ENCODE peak calls at places on chromosomes 3 and 15, in ten cellular contexts. T, A, J, D, I, W, S, Q, P and O are unnamed samples.
A peak's percentile ranks its signal among the peaks of the same experiment; 100 is the strongest.

GRCh38 chr3:188286087-188286513 is 132.1 kb downstream of the LPP start:
- DNase-seq in S (no peak), W (no peak), P (no peak), Q (no peak), D (no peak), T (no peak), J (peak; percentile 52), I (peak; percentile 60), A (no peak), O (peak; percentile 77)

GRCh38 chr3:5791558-5791957 is 604.1 kb downstream of the EDEM1 start:
- DNase-seq in W (no peak), A (no peak), S (no peak), D (no peak), Q (no peak), J (peak; percentile 58), I (no peak), P (no peak), T (no peak), O (no peak)

GRCh38 chr3:119388577-119388976 is 74.8 kb downstream of the TMEM39A start:
- DNase-seq in P (no peak), Q (no peak), S (no peak), J (no peak), A (no peak), D (no peak), T (peak; percentile 20), W (peak; percentile 30), I (no peak), O (no peak)

GRCh38 chr3:20245781-20246180 is 59.8 kb upstream of the SGO1 start:
- DNase-seq in W (no peak), P (no peak), J (peak; percentile 4), D (no peak), Q (no peak), A (no peak), S (no peak), T (no peak), I (no peak), O (no peak)

GRCh38 chr3:123312331-123313265 is 110.9 kb downstream of the SEC22A start:
- DNase-seq in J (no peak), Q (no peak), W (no peak), A (no peak), S (no peak), I (no peak), D (no peak), T (no peak), P (no peak), O (no peak)

GRCh38 chr15:92896543-92896942 is 3.6 kb upstream of the CHD2 start:
- DNase-seq in W (no peak), P (no peak), T (no peak), I (no peak), S (no peak), J (no peak), D (no peak), Q (no peak), A (no peak), O (no peak)

GRCh38 chr3:188946837-188947236 is 224.9 kb upstream of the TPRG1 start:
- DNase-seq in P (no peak), I (peak; percentile 68), D (no peak), J (no peak), S (no peak), Q (no peak), T (no peak), A (no peak), W (no peak), O (no peak)

GRCh38 chr3:194468086-194468485 is 18.7 kb downstream of the ATP13A3 start:
- DNase-seq in T (no peak), D (no peak), P (no peak), I (no peak), A (no peak), J (no peak), S (no peak), Q (no peak), W (no peak), O (no peak)

GRCh38 chr15:35060591-35060990 is 24.5 kb downstream of the NANOGP8 start:
- DNase-seq in D (no peak), P (no peak), S (no peak), J (no peak), I (no peak), W (no peak), Q (no peak), T (no peak), A (no peak), O (no peak)

GRCh38 chr3:167575000-167575399 is 78.7 kb downstream of the WDR49 start:
- DNase-seq in D (no peak), P (no peak), Q (no peak), A (no peak), J (no peak), S (no peak), I (no peak), W (no peak), T (no peak), O (no peak)

GRCh38 chr15:84669726-84670125 is 11.7 kb upstream of the NMB start:
- DNase-seq in P (no peak), S (no peak), A (no peak), I (no peak), T (no peak), D (no peak), J (no peak), W (no peak), Q (no peak), O (no peak)

GRCh38 chr3:6142707-6143106 is 718.2 kb upstream of the GRM7 start:
- DNase-seq in P (no peak), D (no peak), W (no peak), T (no peak), J (no peak), Q (no peak), A (no peak), I (no peak), S (no peak), O (no peak)

GRCh38 chr15:94335616-94336015 is 104.3 kb downstream of the MCTP2 start:
- DNase-seq in Q (no peak), W (no peak), I (no peak), T (no peak), J (no peak), D (no peak), P (no peak), A (no peak), S (no peak), O (no peak)

GRCh38 chr15:80059786-80060489 is 462 bp downstream of the ZFAND6 start:
- DNase-seq in D (peak; percentile 91), W (peak; percentile 76), T (peak; percentile 59), Q (no peak), S (peak; percentile 27), I (no peak), J (peak; percentile 62), A (peak; percentile 46), P (no peak), O (peak; percentile 66)
- H3K4me1 ChIP-seq in D (peaks cover 7% of the 10 kb centered on the region), W (peaks cover 4% of the 10 kb centered on the region), T (peaks cover 26% of the 10 kb centered on the region), Q (peaks cover 26% of the 10 kb centered on the region), S (peaks cover 7% of the 10 kb centered on the region), I (peaks cover 3% of the 10 kb centered on the region), J (peaks cover 29% of the 10 kb centered on the region), A (peaks cover 35% of the 10 kb centered on the region), P (no peaks in the 10 kb centered on the region), O (peaks cover 12% of the 10 kb centered on the region)

GRCh38 chr3:105868745-105869530 is at the start of gene CBLB:
- DNase-seq in W (peak; percentile 96), Q (peak; percentile 97), D (peak; percentile 89), S (peak; percentile 77), T (peak; percentile 93), J (peak; percentile 92), A (peak; percentile 95), I (peak; percentile 91), P (peak; percentile 96), O (peak; percentile 95)
- TF ChIP-seq POLR2A in W (peak; percentile 54), Q (no peak), D (peak; percentile 54), S (peak; percentile 67), T (peak; percentile 87), J (peak; percentile 80), A (peak; percentile 73), I (peak; percentile 79), P (peak; percentile 43), O (peak; percentile 78)

GRCh38 chr3:55485208-55485791 is 1.8 kb downstream of the WNT5A start:
- DNase-seq in A (peak; percentile 75), J (peak; percentile 68), P (peak; percentile 85), W (peak; percentile 85), I (peak; percentile 70), Q (no peak), S (no peak), D (peak; percentile 65), T (peak; percentile 83), O (peak; percentile 56)
- H3K4me1 ChIP-seq in A (peaks cover 71% of the 10 kb centered on the region), J (peaks cover 4% of the 10 kb centered on the region), P (peaks cover 28% of the 10 kb centered on the region), W (peaks cover 30% of the 10 kb centered on the region), I (peaks cover 10% of the 10 kb centered on the region), Q (peaks cover 60% of the 10 kb centered on the region), S (peaks cover 3% of the 10 kb centered on the region), D (peaks cover 3% of the 10 kb centered on the region), T (peaks cover 74% of the 10 kb centered on the region), O (peaks cover 37% of the 10 kb centered on the region)

DNA sequence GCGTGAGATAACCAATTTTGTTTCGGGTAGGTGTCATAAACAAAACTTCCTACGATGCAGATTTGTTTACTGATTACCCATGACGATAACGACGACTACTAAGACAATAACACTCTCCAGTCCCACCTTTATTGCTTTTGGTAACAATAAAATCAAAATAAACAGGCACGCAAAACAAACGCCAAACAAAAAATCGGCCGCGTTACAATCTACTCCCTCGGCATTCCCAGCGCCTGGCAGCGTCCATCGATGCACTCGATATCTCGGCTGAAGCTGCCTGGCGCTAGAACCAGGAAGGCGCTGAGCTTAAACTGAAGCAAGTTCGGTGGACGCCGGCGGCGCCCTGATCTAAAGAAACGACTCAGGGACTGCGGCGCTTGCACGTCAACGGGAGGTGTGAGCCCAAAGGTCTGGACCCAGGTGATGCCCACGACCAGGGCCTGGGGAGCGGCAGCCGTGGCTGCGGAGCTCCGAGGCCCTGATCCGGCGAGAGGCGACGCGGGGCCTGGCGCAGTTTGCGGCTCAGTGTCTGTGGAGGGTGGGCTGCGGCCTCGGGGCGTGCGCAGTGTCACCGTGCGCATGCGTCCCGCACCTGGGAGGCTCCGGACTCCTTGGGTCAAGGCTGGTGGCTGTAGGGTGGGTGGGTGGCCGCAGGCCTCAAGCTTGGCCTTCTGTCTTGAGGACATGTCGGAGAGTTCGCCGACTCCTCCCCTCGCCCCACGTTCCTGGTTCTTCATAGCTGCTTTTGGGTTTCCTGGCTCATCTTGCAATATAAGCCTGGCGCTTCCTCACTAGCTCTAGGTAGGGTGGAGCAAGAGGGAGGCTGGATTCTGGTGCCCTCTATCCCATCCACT is at the start of gene RSRC1:
- DNase-seq in P (peak; percentile 94), J (peak; percentile 93), I (peak; percentile 78), Q (no peak), S (no peak), W (peak; percentile 86), T (peak; percentile 89), A (peak; percentile 90), D (peak; percentile 86), O (peak; percentile 86)
- TF ChIP-seq POLR2A in P (no peak), J (peak; percentile 81), I (no peak), Q (no peak), S (peak; percentile 95), W (no peak), T (peak; percentile 61), A (peak; percentile 19), D (peak; percentile 97), O (peak; percentile 39)